ENCODE peak calls at places on chromosomes 4 and X, in four cellular contexts. H is Peyer's patch; J is stimulated activated CD8-positive, alpha-beta memory T cell treated with anti-CD3 and anti-CD28 coated beads, Interleukin-7, amount 100 ng/mL, for 24 hours; W is activated CD4-positive, alpha-beta T cell treated with anti-CD3 and anti-CD28 coated beads for 1 hour. P is an unnamed sample.

GRCh38 chrX:118698516-118699247 is 28.7 kb upstream of the IL13RA1 start:
- DNase-seq in H (no peak), J (no peak), W (no peak), P (no peak)

GRCh38 chr4:142883433-142883832 is 37.3 kb upstream of the INPP4B start:
- DNase-seq in H (no peak), W (no peak), J (no peak), P (no peak)

GRCh38 chrX:42176790-42177189 is 253.4 kb upstream of the CASK start:
- DNase-seq in W (no peak), H (no peak), J (no peak), P (no peak)

GRCh38 chr4:3291969-3292570 is 751 bp upstream of the RGS12 start:
- DNase-seq in W (no peak), J (no peak), H (peak), P (no peak)

GRCh38 chr4:11949355-11949754 is 520.7 kb upstream of the HS3ST1 start:
- DNase-seq in W (no peak), J (no peak), H (no peak), P (no peak)

GRCh38 chrX:153719701-153720100 is 4.5 kb downstream of the BCAP31 start:
- DNase-seq in J (no peak), W (no peak), H (no peak), P (no peak)

GRCh38 chr4:15852524-15852923 is 74.4 kb downstream of the CD38 start:
- DNase-seq in W (no peak), H (no peak), J (no peak), P (no peak)

GRCh38 chr4:113148925-113149324 is 99.5 kb downstream of the ANK2 start:
- DNase-seq in W (no peak), J (no peak), H (no peak), P (no peak)

GRCh38 chr4:45294464-45294863 is 568.1 kb upstream of the GNPDA2 start:
- DNase-seq in H (no peak), W (no peak), J (no peak), P (no peak)

GRCh38 chrX:14922437-14922836 is 49.2 kb downstream of the MOSPD2 start:
- DNase-seq in H (no peak), J (no peak), W (no peak), P (no peak)

GRCh38 chrX:63686878-63687714 is 97.9 kb downstream of the ARHGEF9 start:
- DNase-seq in W (no peak), H (no peak), J (no peak), P (no peak)

GRCh38 chr4:80732010-80732409 is 298.5 kb upstream of the BMP3 start:
- DNase-seq in H (no peak), W (no peak), J (no peak), P (no peak)

GRCh38 chr4:74665346-74665745 is 129.0 kb downstream of the BTC start:
- DNase-seq in H (no peak), J (no peak), W (no peak), P (no peak)

GRCh38 chr4:11376571-11376970 is 52.1 kb downstream of the HS3ST1 start:
- DNase-seq in W (no peak), J (no peak), H (no peak), P (no peak)

GRCh38 chrX:106802388-106803275 is at the start of gene TBC1D8B:
- DNase-seq in J (no peak), W (peak), H (peak), P (peak)

GRCh38 chr4:168541608-168541953 is 44.7 kb downstream of the PALLD start:
- DNase-seq in W (no peak), J (no peak), H (no peak), P (no peak)

GRCh38 chr4:105139646-105140045 is 7.0 kb upstream of the TET2 start:
- DNase-seq in H (no peak), J (no peak), W (no peak), P (no peak)

GRCh38 chrX:67893931-67894330 is 350.1 kb downstream of the AR start:
- DNase-seq in J (no peak), H (no peak), W (no peak), P (no peak)

GRCh38 chr4:8332891-8333331 is 63.4 kb downstream of the HTRA3 start:
- DNase-seq in W (no peak), H (no peak), J (no peak), P (no peak)

GRCh38 chr4:166091914-166092510 is 219.0 kb downstream of the TLL1 start:
- DNase-seq in W (no peak), J (no peak), H (no peak), P (no peak)

GRCh38 chrX:19860571-19860970 is 26.8 kb downstream of the SH3KBP1 start:
- DNase-seq in H (no peak), J (no peak), W (no peak), P (no peak)